ENCODE peak calls at places on chromosomes 5 and 9, in nine cellular contexts. L is pancreas; V is Calu3; A is HTR-8/SVneo; U is activated CD4-positive, alpha-beta T cell treated with anti-CD3 and anti-CD28 coated beads, Interleukin-2, amount 50 U/mL, for 1 hour; W is NCI-H69; Y is esophagus squamous epithelium; B is cardiac muscle cell; S is NCI-H226. G is an unnamed sample.

GRCh38 chr5:105917189-105917588 is 1753.5 kb downstream of the EFNA5 start:
- DNase-seq in S (no peak), Y (no peak), B (no peak), V (no peak), W (no peak), U (no peak), A (no peak), L (no peak), G (no peak)

GRCh38 chr5:133205204-133205603 is 153.4 kb downstream of the HSPA4 start:
- DNase-seq in L (no peak), A (no peak), U (no peak), Y (no peak), W (no peak), V (no peak), B (no peak), S (no peak), G (no peak)

GRCh38 chr5:138981131-138981530 is 106.0 kb upstream of the LRRTM2 start:
- DNase-seq in U (no peak), L (no peak), W (no peak), S (peak; percentile 92), Y (no peak), A (no peak), V (no peak), B (peak; percentile 84), G (no peak)

GRCh38 chr5:5339257-5339656 is 83.2 kb upstream of the ICE1 start:
- DNase-seq in Y (no peak), A (no peak), V (no peak), U (no peak), B (no peak), L (no peak), S (no peak), W (no peak), G (no peak)

GRCh38 chr5:43602456-43602817 is 543 bp upstream of the NNT start:
- DNase-seq in L (no peak), Y (no peak), S (no peak), A (peak; percentile 71), U (peak; percentile 8), V (no peak), W (peak; percentile 89), B (peak; percentile 57), G (no peak)

GRCh38 chr5:158380661-158381060 is 521.7 kb upstream of the CLINT1 start:
- DNase-seq in L (no peak), U (no peak), S (peak; percentile 51), Y (no peak), W (peak; percentile 3), V (no peak), B (no peak), A (no peak), G (no peak)

GRCh38 chr5:53679261-53679660 is 118.8 kb downstream of the NDUFS4 start:
- DNase-seq in S (peak; percentile 53), A (no peak), V (no peak), U (no peak), W (no peak), L (no peak), B (peak; percentile 42), Y (no peak), G (no peak)

GRCh38 chr5:55544341-55544740 is 9.6 kb upstream of the PLPP1 start:
- DNase-seq in U (no peak), W (no peak), A (no peak), B (peak; percentile 24), V (no peak), Y (no peak), L (no peak), S (no peak), G (no peak)

GRCh38 chr5:15682122-15682521 is 182.1 kb downstream of the FBXL7 start:
- DNase-seq in S (no peak), U (no peak), W (no peak), A (no peak), Y (no peak), L (no peak), B (no peak), V (no peak), G (no peak)

GRCh38 chr5:103808464-103809106 is 246.0 kb upstream of the NUDT12 start:
- DNase-seq in S (peak; percentile 27), W (peak; percentile 87), L (peak; percentile 46), Y (no peak), A (peak; percentile 25), U (no peak), B (peak; percentile 59), V (peak; percentile 65), G (no peak)

GRCh38 chr5:150540615-150541396 is 32.9 kb downstream of the NDST1 start:
- DNase-seq in Y (no peak), S (no peak), B (peak; percentile 97), A (no peak), L (no peak), U (no peak), W (no peak), V (no peak), G (no peak)

GRCh38 chr5:150500328-150500841 is 7.5 kb upstream of the NDST1 start:
- DNase-seq in A (no peak), W (no peak), S (no peak), L (no peak), B (no peak), U (no peak), Y (no peak), V (no peak), G (no peak)

GRCh38 chr9:76576344-76576743 is 117.4 kb downstream of the GCNT1 start:
- DNase-seq in B (peak; percentile 90), Y (no peak), U (peak; percentile 1), S (peak; percentile 63), A (peak; percentile 19), L (no peak), V (peak; percentile 3), W (no peak), G (no peak)

GRCh38 chr9:138065287-138065686 is 187.7 kb downstream of the CACNA1B start:
- DNase-seq in U (no peak), Y (no peak), S (no peak), L (no peak), W (no peak), V (no peak), A (no peak), B (no peak), G (no peak)

GRCh38 chr5:17218353-17219005 is 1.0 kb downstream of the BASP1 start:
- DNase-seq in B (peak; percentile 86), Y (no peak), W (peak; percentile 69), U (no peak), A (no peak), V (no peak), L (no peak), S (peak; percentile 44), G (no peak)

GRCh38 chr9:128685022-128685332 is 4.0 kb upstream of the SET start:
- DNase-seq in L (no peak), Y (no peak), A (no peak), V (no peak), W (no peak), U (no peak), B (no peak), S (no peak), G (no peak)

GRCh38 chr5:111454198-111454606 is 58.1 kb downstream of the STARD4 start:
- DNase-seq in L (no peak), B (peak; percentile 13), S (peak; percentile 41), A (peak; percentile 14), Y (no peak), U (no peak), V (no peak), W (peak; percentile 100), G (no peak)

GRCh38 chr9:127166651-127167524 is 44.5 kb upstream of the ANGPTL2 start:
- DNase-seq in S (peak; percentile 63), A (no peak), L (peak; percentile 5), W (peak; percentile 88), B (peak; percentile 37), U (no peak), Y (no peak), V (no peak), G (no peak)

GRCh38 chr5:178293400-178293799 is 60.8 kb upstream of the PHYKPL start:
- DNase-seq in W (peak; percentile 12), A (no peak), B (no peak), S (no peak), U (no peak), L (no peak), Y (no peak), V (no peak), G (no peak)

GRCh38 chr9:74499770-74500583 is 2.8 kb downstream of the RORB start:
- DNase-seq in U (no peak), B (peak; percentile 16), S (no peak), W (no peak), L (no peak), V (no peak), A (no peak), Y (no peak), G (no peak)

GRCh38 chr9:133968966-133969617 is 23.0 kb downstream of the VAV2 start:
- DNase-seq in B (no peak), S (no peak), L (no peak), Y (no peak), V (no peak), U (no peak), W (no peak), A (no peak), G (no peak)

GRCh38 chr5:56814361-56814962 is 887 bp upstream of the MAP3K1 start:
- DNase-seq in A (no peak), V (peak; percentile 44), Y (no peak), U (peak; percentile 25), B (no peak), W (peak; percentile 53), L (peak; percentile 50), S (no peak), G (no peak)

GRCh38 chr5:61949054-61949679 is 356.8 kb upstream of the KIF2A start:
- DNase-seq in W (no peak), Y (no peak), A (no peak), B (no peak), V (no peak), U (no peak), L (no peak), S (no peak), G (no peak)

GRCh38 chr9:133205996-133206931 is 2.8 kb downstream of the OBP2B start:
- DNase-seq in Y (no peak), B (no peak), W (no peak), U (no peak), A (no peak), S (no peak), V (no peak), L (no peak), G (no peak)

GRCh38 chr5:54294097-54294667 is 16.2 kb downstream of the ARL15 start:
- DNase-seq in V (no peak), L (no peak), B (no peak), Y (no peak), U (no peak), A (no peak), W (peak; percentile 24), S (no peak), G (no peak)

GRCh38 chr5:101590384-101590783 is 687.3 kb upstream of the ST8SIA4 start:
- DNase-seq in S (no peak), U (no peak), B (no peak), L (no peak), A (no peak), Y (no peak), W (peak; percentile 33), V (peak; percentile 4), G (no peak)

GRCh38 chr5:80959768-80960442 is at the start of gene RASGRF2:
- DNase-seq in W (peak; percentile 60), A (peak; percentile 32), B (peak; percentile 24), Y (no peak), S (peak; percentile 21), U (peak; percentile 50), V (peak; percentile 74), L (no peak), G (no peak)

GRCh38 chr5:57442080-57442839 is 40.4 kb downstream of the ACTBL2 start:
- DNase-seq in B (peak; percentile 97), S (peak; percentile 93), V (no peak), L (no peak), Y (no peak), U (no peak), W (peak; percentile 41), A (peak; percentile 48), G (no peak)

G was measured in cortex of kidney.